ENCODE peak calls at places on chromosomes 4 and X, in seven cellular contexts. One of them, this sample, is unnamed.

GRCh38 chrX:45517090-45517973 is 316.7 kb upstream of the DIPK2B start:
- DNase-seq in tibial nerve: no peak
- DNase-seq in pancreas: no peak
- DNase-seq in AG04450: peak; percentile 42
- DNase-seq in epithelial cell of esophagus: peak; percentile 67
- DNase-seq in brain microvascular endothelial cell: peak; percentile 45
- DNase-seq in tibial artery: no peak
- DNase-seq in this sample: peak; percentile 77

GRCh38 chr4:92303621-92304027 is at the start of gene GRID2:
- DNase-seq in tibial nerve: no peak
- DNase-seq in pancreas: peak; percentile 12
- DNase-seq in AG04450: no peak
- DNase-seq in epithelial cell of esophagus: peak; percentile 33
- DNase-seq in brain microvascular endothelial cell: no peak
- DNase-seq in tibial artery: no peak
- DNase-seq in this sample: peak; percentile 8

GRCh38 chr4:118325443-118325842 is 27.4 kb downstream of the PRSS12 start:
- DNase-seq in tibial nerve: no peak
- DNase-seq in pancreas: no peak
- DNase-seq in AG04450: no peak
- DNase-seq in epithelial cell of esophagus: no peak
- DNase-seq in brain microvascular endothelial cell: no peak
- DNase-seq in tibial artery: no peak
- DNase-seq in this sample: peak; percentile 30

GRCh38 chr4:3010998-3011397 is 47.6 kb downstream of the GRK4 start:
- DNase-seq in tibial nerve: peak; percentile 24
- DNase-seq in pancreas: no peak
- DNase-seq in AG04450: peak; percentile 38
- DNase-seq in epithelial cell of esophagus: peak; percentile 91
- DNase-seq in brain microvascular endothelial cell: no peak
- DNase-seq in tibial artery: peak; percentile 41
- DNase-seq in this sample: peak; percentile 81

GRCh38 chr4:8394125-8394524 is 46.4 kb downstream of the ACOX3 start:
- DNase-seq in tibial nerve: peak; percentile 59
- DNase-seq in pancreas: no peak
- DNase-seq in AG04450: no peak
- DNase-seq in epithelial cell of esophagus: no peak
- DNase-seq in brain microvascular endothelial cell: no peak
- DNase-seq in tibial artery: peak; percentile 77
- DNase-seq in this sample: peak; percentile 81

GRCh38 chrX:71910526-71911022 is at the start of gene NHSL2:
- DNase-seq in tibial nerve: no peak
- DNase-seq in pancreas: peak; percentile 20
- DNase-seq in AG04450: no peak
- DNase-seq in epithelial cell of esophagus: no peak
- DNase-seq in brain microvascular endothelial cell: no peak
- DNase-seq in tibial artery: peak; percentile 32
- DNase-seq in this sample: no peak

GRCh38 chrX:50067435-50068292 is 133.1 kb downstream of the AKAP4 start:
- DNase-seq in tibial nerve: no peak
- DNase-seq in pancreas: no peak
- DNase-seq in AG04450: no peak
- DNase-seq in epithelial cell of esophagus: peak; percentile 2
- DNase-seq in brain microvascular endothelial cell: peak; percentile 40
- DNase-seq in tibial artery: no peak
- DNase-seq in this sample: peak; percentile 33

GRCh38 chr4:127759893-127760292 is 22.2 kb upstream of the HSPA4L start:
- DNase-seq in tibial nerve: no peak
- DNase-seq in pancreas: no peak
- DNase-seq in AG04450: no peak
- DNase-seq in epithelial cell of esophagus: peak; percentile 64
- DNase-seq in brain microvascular endothelial cell: no peak
- DNase-seq in tibial artery: no peak
- DNase-seq in this sample: no peak

GRCh38 chr4:101114936-101115372 is 232.4 kb downstream of the PPP3CA start:
- DNase-seq in tibial nerve: no peak
- DNase-seq in pancreas: no peak
- DNase-seq in AG04450: no peak
- DNase-seq in epithelial cell of esophagus: peak; percentile 72
- DNase-seq in brain microvascular endothelial cell: peak; percentile 24
- DNase-seq in tibial artery: no peak
- DNase-seq in this sample: peak; percentile 65

GRCh38 chrX:12988797-12989196 is 13.9 kb downstream of the TMSB4X start:
- DNase-seq in tibial nerve: no peak
- DNase-seq in pancreas: no peak
- DNase-seq in AG04450: no peak
- DNase-seq in epithelial cell of esophagus: peak; percentile 78
- DNase-seq in brain microvascular endothelial cell: peak; percentile 60
- DNase-seq in tibial artery: no peak
- DNase-seq in this sample: peak; percentile 80

GRCh38 chrX:110320588-110320987 is 2.7 kb upstream of the AMMECR1 start:
- DNase-seq in tibial nerve: no peak
- DNase-seq in pancreas: no peak
- DNase-seq in AG04450: no peak
- DNase-seq in epithelial cell of esophagus: no peak
- DNase-seq in brain microvascular endothelial cell: no peak
- DNase-seq in tibial artery: no peak
- DNase-seq in this sample: no peak

GRCh38 chr4:95288552-95288951 is 260.2 kb downstream of the UNC5C start:
- DNase-seq in tibial nerve: no peak
- DNase-seq in pancreas: no peak
- DNase-seq in AG04450: no peak
- DNase-seq in epithelial cell of esophagus: no peak
- DNase-seq in brain microvascular endothelial cell: no peak
- DNase-seq in tibial artery: no peak
- DNase-seq in this sample: no peak

GRCh38 chrX:734411-734810 is 103.8 kb downstream of the SHOX start:
- DNase-seq in tibial nerve: no peak
- DNase-seq in pancreas: no peak
- DNase-seq in AG04450: no peak
- DNase-seq in epithelial cell of esophagus: no peak
- DNase-seq in brain microvascular endothelial cell: no peak
- DNase-seq in tibial artery: no peak
- DNase-seq in this sample: no peak

GRCh38 chr4:76694056-76694455 is 203.9 kb downstream of the SOWAHB start:
- DNase-seq in tibial nerve: no peak
- DNase-seq in pancreas: no peak
- DNase-seq in AG04450: no peak
- DNase-seq in epithelial cell of esophagus: peak; percentile 35
- DNase-seq in brain microvascular endothelial cell: no peak
- DNase-seq in tibial artery: no peak
- DNase-seq in this sample: no peak

GRCh38 chr4:25096553-25097443 is 63.5 kb downstream of the SEPSECS start:
- DNase-seq in tibial nerve: no peak
- DNase-seq in pancreas: no peak
- DNase-seq in AG04450: no peak
- DNase-seq in epithelial cell of esophagus: no peak
- DNase-seq in brain microvascular endothelial cell: no peak
- DNase-seq in tibial artery: no peak
- DNase-seq in this sample: no peak

GRCh38 chr4:146243141-146243882 is 29.0 kb downstream of the REELD1 start:
- DNase-seq in tibial nerve: no peak
- DNase-seq in pancreas: no peak
- DNase-seq in AG04450: no peak
- DNase-seq in epithelial cell of esophagus: peak; percentile 33
- DNase-seq in brain microvascular endothelial cell: peak; percentile 28
- DNase-seq in tibial artery: no peak
- DNase-seq in this sample: no peak

GRCh38 chr4:37953620-37954325 is 6.4 kb upstream of the PTTG2 start:
- DNase-seq in tibial nerve: no peak
- DNase-seq in pancreas: no peak
- DNase-seq in AG04450: peak; percentile 2
- DNase-seq in epithelial cell of esophagus: no peak
- DNase-seq in brain microvascular endothelial cell: peak; percentile 71
- DNase-seq in tibial artery: no peak
- DNase-seq in this sample: peak; percentile 37

GRCh38 chrX:132636080-132636479 is 147.2 kb upstream of the MBNL3 start:
- DNase-seq in tibial nerve: no peak
- DNase-seq in pancreas: no peak
- DNase-seq in AG04450: no peak
- DNase-seq in epithelial cell of esophagus: peak; percentile 8
- DNase-seq in brain microvascular endothelial cell: no peak
- DNase-seq in tibial artery: no peak
- DNase-seq in this sample: peak; percentile 9

GRCh38 chr4:161486454-161486853 is 677.3 kb downstream of the FSTL5 start:
- DNase-seq in tibial nerve: no peak
- DNase-seq in pancreas: no peak
- DNase-seq in AG04450: no peak
- DNase-seq in epithelial cell of esophagus: no peak
- DNase-seq in brain microvascular endothelial cell: no peak
- DNase-seq in tibial artery: no peak
- DNase-seq in this sample: no peak

GRCh38 chr4:106401157-106401556 is 32.6 kb upstream of the GIMD1 start:
- DNase-seq in tibial nerve: no peak
- DNase-seq in pancreas: no peak
- DNase-seq in AG04450: no peak
- DNase-seq in epithelial cell of esophagus: no peak
- DNase-seq in brain microvascular endothelial cell: no peak
- DNase-seq in tibial artery: no peak
- DNase-seq in this sample: no peak

DNA sequence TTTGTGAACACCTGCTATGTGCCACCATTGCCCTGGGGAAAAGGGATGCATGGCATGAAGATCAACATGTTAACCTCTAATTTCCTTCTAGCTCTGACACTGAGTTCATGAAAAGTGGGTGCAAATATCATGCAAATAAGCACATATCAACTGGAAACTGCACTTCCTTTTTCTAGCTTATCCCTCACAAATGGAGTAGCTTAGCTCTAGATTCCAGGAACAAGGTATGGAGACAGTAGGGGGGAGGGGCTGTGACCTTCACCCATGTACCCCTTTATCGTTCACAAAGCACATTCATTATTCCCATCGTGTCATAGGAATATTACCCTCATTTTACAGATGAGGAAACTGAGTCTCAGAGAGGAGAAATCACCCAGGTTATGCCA is 37.4 kb downstream of the STARD8 start:
- DNase-seq in tibial nerve: no peak
- DNase-seq in pancreas: no peak
- DNase-seq in AG04450: no peak
- DNase-seq in epithelial cell of esophagus: no peak
- DNase-seq in brain microvascular endothelial cell: no peak
- DNase-seq in tibial artery: no peak
- DNase-seq in this sample: no peak
- H3K4me3 ChIP-seq in tibial nerve: no peak overlapping the region
- H3K4me3 ChIP-seq in pancreas: no peak overlapping the region
- H3K4me3 ChIP-seq in AG04450: no peak overlapping the region
- H3K4me3 ChIP-seq in epithelial cell of esophagus: no peak overlapping the region
- H3K4me3 ChIP-seq in brain microvascular endothelial cell: no peak overlapping the region
- H3K4me3 ChIP-seq in tibial artery: no peak overlapping the region
- H3K4me3 ChIP-seq in this sample: no peak overlapping the region

DNA sequence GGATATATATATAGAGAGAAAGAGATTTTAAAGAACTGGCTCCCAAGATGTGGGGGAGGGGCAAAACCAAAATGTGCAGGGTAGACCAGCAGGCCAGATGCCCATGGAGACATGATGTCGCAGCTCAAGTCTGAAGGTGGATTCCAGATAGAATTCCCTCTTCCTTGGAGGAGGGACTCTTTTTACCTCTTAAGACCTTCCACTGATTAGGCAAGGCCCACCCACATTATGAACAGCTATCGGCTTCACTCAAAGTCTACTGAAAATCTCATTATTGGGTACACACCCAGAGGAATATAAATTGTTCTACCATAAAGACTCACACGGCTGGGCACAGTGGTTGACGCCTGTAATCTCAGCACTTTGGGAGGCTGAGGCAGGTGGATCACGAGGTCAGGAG is 59.3 kb downstream of the DHRSX start:
- DNase-seq in tibial nerve: no peak
- DNase-seq in pancreas: no peak
- DNase-seq in AG04450: no peak
- DNase-seq in epithelial cell of esophagus: no peak
- DNase-seq in brain microvascular endothelial cell: no peak
- DNase-seq in tibial artery: no peak
- DNase-seq in this sample: no peak
- TF ChIP-seq CTCF in tibial nerve: no peak
- TF ChIP-seq CTCF in pancreas: no peak
- TF ChIP-seq CTCF in AG04450: no peak
- TF ChIP-seq CTCF in epithelial cell of esophagus: no peak
- TF ChIP-seq CTCF in brain microvascular endothelial cell: no peak
- TF ChIP-seq CTCF in tibial artery: no peak
- TF ChIP-seq CTCF in this sample: no peak

DNA sequence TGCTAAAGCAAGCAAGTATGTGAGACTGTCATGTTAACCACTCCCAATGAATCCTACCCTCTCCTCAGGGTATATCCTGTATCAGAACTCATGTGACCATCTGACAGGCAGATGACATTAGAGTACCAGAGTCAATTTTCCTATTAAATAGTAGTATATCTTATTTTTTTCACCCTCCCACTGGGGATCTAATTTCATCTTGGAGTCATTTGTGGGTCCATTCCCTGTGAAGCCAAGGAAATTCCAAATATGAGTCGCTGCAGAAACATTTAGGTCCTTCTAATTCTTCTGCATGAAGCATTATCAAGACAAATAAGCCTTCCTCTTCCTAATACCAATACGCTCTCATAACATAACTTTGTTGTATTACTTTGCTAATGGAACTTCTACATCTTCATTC is 52.2 kb upstream of the BLTP1 start:
- DNase-seq in tibial nerve: no peak
- DNase-seq in pancreas: no peak
- DNase-seq in AG04450: peak; percentile 45
- DNase-seq in epithelial cell of esophagus: peak; percentile 13
- DNase-seq in brain microvascular endothelial cell: no peak
- DNase-seq in tibial artery: no peak
- DNase-seq in this sample: peak; percentile 43
- H3K4me3 ChIP-seq in tibial nerve: no peak overlapping the region
- H3K4me3 ChIP-seq in pancreas: no peak overlapping the region
- H3K4me3 ChIP-seq in AG04450: no peak overlapping the region
- H3K4me3 ChIP-seq in epithelial cell of esophagus: no peak overlapping the region
- H3K4me3 ChIP-seq in brain microvascular endothelial cell: no peak overlapping the region
- H3K4me3 ChIP-seq in tibial artery: no peak overlapping the region
- H3K4me3 ChIP-seq in this sample: no peak overlapping the region

GRCh38 chr4:151657896-151658295 is 102.9 kb downstream of the GATB start:
- DNase-seq in tibial nerve: no peak
- DNase-seq in pancreas: no peak
- DNase-seq in AG04450: no peak
- DNase-seq in epithelial cell of esophagus: no peak
- DNase-seq in brain microvascular endothelial cell: no peak
- DNase-seq in tibial artery: no peak
- DNase-seq in this sample: no peak
- TF ChIP-seq CTCF in tibial nerve: no peak
- TF ChIP-seq CTCF in pancreas: no peak
- TF ChIP-seq CTCF in AG04450: no peak
- TF ChIP-seq CTCF in epithelial cell of esophagus: no peak
- TF ChIP-seq CTCF in brain microvascular endothelial cell: no peak
- TF ChIP-seq CTCF in tibial artery: no peak
- TF ChIP-seq CTCF in this sample: no peak

GRCh38 chrX:118475903-118476302 is 19.7 kb upstream of the DOCK11 start:
- DNase-seq in tibial nerve: no peak
- DNase-seq in pancreas: no peak
- DNase-seq in AG04450: no peak
- DNase-seq in epithelial cell of esophagus: no peak
- DNase-seq in brain microvascular endothelial cell: no peak
- DNase-seq in tibial artery: no peak
- DNase-seq in this sample: no peak
- H3K4me3 ChIP-seq in tibial nerve: no peak overlapping the region
- H3K4me3 ChIP-seq in pancreas: no peak overlapping the region
- H3K4me3 ChIP-seq in AG04450: no peak overlapping the region
- H3K4me3 ChIP-seq in epithelial cell of esophagus: no peak overlapping the region
- H3K4me3 ChIP-seq in brain microvascular endothelial cell: no peak overlapping the region
- H3K4me3 ChIP-seq in tibial artery: no peak overlapping the region
- H3K4me3 ChIP-seq in this sample: no peak overlapping the region

This sample was measured in fibroblast of the aortic adventitia.